ENCODE peak calls at places on chromosomes 13 and 19, in ten cellular contexts. V, J, T, U, N, D, E, W, Q and Y are unnamed samples.

GRCh38 chr13:84431646-84432045 is 549.4 kb upstream of the SLITRK1 start:
- DNase-seq in V (peak), J (no peak), T (no peak), U (no peak), N (no peak), D (no peak), E (no peak), W (no peak), Q (no peak), Y (no peak)

GRCh38 chr19:3062165-3063105 is at the start of gene TLE5:
- DNase-seq in V (no peak), J (no peak), T (no peak), U (no peak), N (peak), D (peak), E (no peak), W (peak), Q (peak), Y (no peak)

GRCh38 chr19:10797078-10797477 is 38.9 kb downstream of the TMED1 start:
- DNase-seq in V (no peak), J (no peak), T (no peak), U (no peak), N (no peak), D (no peak), E (no peak), W (no peak), Q (no peak), Y (no peak)

GRCh38 chr13:26460652-26461051 is 96.8 kb upstream of the WASF3 start:
- DNase-seq in V (peak), J (no peak), T (no peak), U (peak), N (peak), D (no peak), E (no peak), W (peak), Q (peak), Y (no peak)

GRCh38 chr19:19410553-19411550 is 5.4 kb downstream of the GATAD2A start:
- DNase-seq in V (no peak), J (no peak), T (no peak), U (no peak), N (no peak), D (no peak), E (no peak), W (no peak), Q (no peak), Y (no peak)

GRCh38 chr13:97975280-97975850 is 21.9 kb downstream of the IPO5 start:
- DNase-seq in V (no peak), J (no peak), T (no peak), U (no peak), N (no peak), D (no peak), E (no peak), W (no peak), Q (no peak), Y (no peak)

GRCh38 chr19:45560038-45560437 is 24.6 kb downstream of the OPA3 start:
- DNase-seq in V (no peak), J (no peak), T (no peak), U (no peak), N (no peak), D (no peak), E (no peak), W (no peak), Q (no peak), Y (no peak)

GRCh38 chr13:111914241-111915103 is 152.5 kb upstream of the SOX1 start:
- DNase-seq in V (no peak), J (no peak), T (no peak), U (no peak), N (no peak), D (peak), E (no peak), W (no peak), Q (peak), Y (peak)

GRCh38 chr19:56838930-56839664 is 1.4 kb downstream of the PEG3 start:
- DNase-seq in V (peak), J (no peak), T (no peak), U (peak), N (peak), D (peak), E (no peak), W (peak), Q (peak), Y (no peak)

GRCh38 chr19:38650180-38650775 is 2.8 kb downstream of the ACTN4 start:
- DNase-seq in V (no peak), J (no peak), T (no peak), U (no peak), N (no peak), D (peak), E (no peak), W (peak), Q (no peak), Y (no peak)

GRCh38 chr13:26786651-26787295 is 26.2 kb upstream of the GPR12 start:
- DNase-seq in V (no peak), J (no peak), T (no peak), U (no peak), N (no peak), D (no peak), E (no peak), W (no peak), Q (no peak), Y (no peak)

GRCh38 chr19:16381756-16382401 is 57.3 kb downstream of the KLF2 start:
- DNase-seq in V (peak), J (no peak), T (no peak), U (peak), N (peak), D (no peak), E (no peak), W (no peak), Q (peak), Y (no peak)

GRCh38 chr13:37009692-37010091 is 9.1 kb downstream of the EXOSC8 start:
- DNase-seq in V (no peak), J (no peak), T (no peak), U (no peak), N (no peak), D (no peak), E (no peak), W (no peak), Q (no peak), Y (no peak)

GRCh38 chr19:3970808-3971598 is at the start of gene DAPK3:
- DNase-seq in V (peak), J (peak), T (peak), U (peak), N (peak), D (peak), E (peak), W (peak), Q (peak), Y (peak)

GRCh38 chr13:70034280-70034679 is 73.3 kb upstream of the ATXN8OS start:
- DNase-seq in V (no peak), J (no peak), T (no peak), U (no peak), N (no peak), D (no peak), E (no peak), W (no peak), Q (no peak), Y (no peak)

GRCh38 chr19:51712461-51713081 is 11.2 kb downstream of the HAS1 start:
- DNase-seq in V (peak), J (no peak), T (peak), U (no peak), N (no peak), D (no peak), E (no peak), W (no peak), Q (no peak), Y (no peak)
- TF ChIP-seq CTCF in V (peak), J (peak), T (peak), U (peak), N (no peak), D (no peak), E (peak), W (no peak), Q (no peak), Y (peak)

DNA sequence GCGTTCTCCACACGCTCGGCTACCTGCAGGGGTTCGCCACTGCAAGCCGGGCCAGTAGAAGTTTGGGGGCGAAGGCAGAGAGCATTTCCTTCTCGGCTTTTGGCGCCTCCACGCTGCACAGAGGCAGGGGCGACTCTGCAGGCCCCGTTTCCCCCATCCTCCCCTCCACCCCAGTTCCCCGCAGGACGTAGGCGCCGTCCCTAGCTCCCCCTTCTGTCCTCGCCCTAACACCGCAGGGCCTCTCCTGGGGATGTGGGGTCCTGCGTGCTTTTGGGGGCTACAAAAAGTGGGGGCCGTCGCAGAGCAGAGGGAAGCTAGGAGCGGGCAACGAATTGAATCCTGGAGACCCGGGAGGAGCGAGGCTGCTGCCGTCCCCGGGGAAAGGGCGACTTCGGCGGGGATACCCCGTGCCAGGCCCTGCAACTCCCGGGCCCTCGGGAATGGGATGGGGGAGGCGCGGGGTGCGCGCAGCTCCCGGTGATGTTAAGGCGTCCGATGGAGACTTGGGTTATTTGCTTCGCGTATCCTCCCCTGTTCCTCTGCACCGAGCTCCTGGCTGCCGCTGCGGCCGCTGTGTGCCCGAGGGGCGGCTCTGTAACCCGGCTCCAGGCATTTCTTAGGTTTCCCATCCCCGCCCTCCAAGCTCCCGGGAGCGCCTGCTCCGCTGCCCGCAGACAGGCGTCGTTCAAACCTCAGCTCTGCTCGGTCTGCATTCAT is 255.9 kb upstream of the SOX21 start:
- DNase-seq in V (no peak), J (no peak), T (no peak), U (no peak), N (no peak), D (no peak), E (no peak), W (no peak), Q (no peak), Y (peak)
- TF ChIP-seq CTCF in V (no peak), J (no peak), T (no peak), U (peak), N (no peak), D (no peak), E (peak), W (no peak), Q (no peak), Y (peak)

DNA sequence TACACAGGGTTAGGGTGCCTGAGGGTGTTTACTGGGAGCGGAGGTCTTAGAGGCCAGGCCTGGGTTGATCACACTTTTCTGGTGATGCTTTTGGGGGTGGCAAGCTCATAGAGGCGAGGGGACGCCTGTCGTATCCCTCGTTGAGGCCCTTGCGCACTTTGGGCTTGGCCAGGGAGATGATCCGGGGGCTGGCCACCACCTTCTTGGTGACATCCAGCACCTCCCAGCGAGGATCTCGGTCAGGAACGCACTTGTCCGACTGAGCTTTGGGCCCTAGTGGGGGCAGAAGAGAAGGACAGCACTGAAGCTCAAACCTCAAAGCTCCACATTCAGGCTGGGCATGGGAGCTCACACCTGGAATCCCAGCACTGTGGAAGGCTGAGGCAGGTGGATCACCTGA is 17.6 kb upstream of the MIER2 start:
- DNase-seq in V (no peak), J (no peak), T (no peak), U (no peak), N (no peak), D (no peak), E (no peak), W (no peak), Q (no peak), Y (no peak)
- TF ChIP-seq CTCF in V (no peak), J (no peak), T (no peak), U (no peak), N (no peak), D (no peak), E (no peak), W (no peak), Q (no peak), Y (no peak)

GRCh38 chr19:5969476-5969875 is 8.5 kb downstream of the RANBP3 start:
- DNase-seq in V (no peak), J (no peak), T (no peak), U (no peak), N (no peak), D (no peak), E (no peak), W (no peak), Q (no peak), Y (no peak)
- TF ChIP-seq CTCF in V (no peak), J (no peak), T (no peak), U (no peak), N (no peak), D (no peak), E (no peak), W (no peak), Q (no peak), Y (no peak)

DNA sequence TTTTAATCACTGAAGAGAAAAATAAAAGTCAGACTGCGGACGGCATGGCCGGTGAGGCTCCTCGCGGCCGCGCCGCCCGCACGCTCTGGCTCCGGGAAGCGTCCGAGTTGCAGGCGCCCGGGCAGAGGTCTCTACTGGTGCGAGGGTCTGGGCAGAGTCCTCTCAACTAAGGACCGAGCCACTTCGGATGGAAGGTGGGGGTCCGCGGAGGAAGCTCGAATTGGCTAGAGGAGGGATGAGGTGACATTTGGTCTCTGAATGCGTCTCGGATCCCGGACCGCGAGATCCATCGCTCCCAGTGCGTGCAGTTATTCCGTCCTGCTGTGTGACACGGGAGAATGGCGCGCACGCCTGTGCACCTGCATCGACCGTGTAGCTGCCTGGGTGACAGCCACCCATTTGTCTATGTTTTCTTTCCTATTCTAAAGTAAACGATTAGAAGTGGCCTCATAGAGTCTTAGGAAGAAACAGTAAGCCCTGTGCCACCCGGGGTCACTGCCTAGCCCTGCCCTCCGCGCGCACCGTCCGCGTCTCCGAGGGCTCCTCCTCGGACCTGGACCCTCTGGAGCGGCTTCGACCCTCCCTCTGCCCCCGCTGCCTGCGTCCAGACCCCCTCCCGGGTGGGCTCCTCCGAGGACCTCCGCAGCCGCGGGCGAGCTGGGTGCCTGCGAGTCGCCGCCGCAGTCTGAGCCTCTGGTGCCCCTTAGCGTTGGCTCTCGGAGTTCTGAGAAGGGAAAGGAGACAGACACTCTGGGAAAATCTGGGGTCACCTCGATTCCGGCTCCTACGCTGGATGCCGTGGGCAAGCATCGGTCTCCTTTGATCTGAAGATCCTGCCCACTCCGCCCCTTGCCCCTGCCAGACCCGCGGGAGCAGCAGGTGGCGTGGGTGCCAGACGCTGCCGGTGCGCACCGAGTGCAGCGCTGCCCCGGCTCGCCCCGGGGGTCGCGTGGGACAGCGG is 347.4 kb downstream of the LIG4 start:
- DNase-seq in V (peak), J (no peak), T (no peak), U (peak), N (no peak), D (no peak), E (no peak), W (peak), Q (peak), Y (peak)
- TF ChIP-seq CTCF in V (peak), J (no peak), T (peak), U (peak), N (no peak), D (no peak), E (peak), W (no peak), Q (no peak), Y (peak)